ENCODE peak calls at places on chromosomes 16 and 17, in eight cellular contexts. T is GM23338, D is progenitor cell of endocrine pancreas, R is GM12865, W is ovary, K is left ventricle myocardium inferior, G is Caco-2, O is gastrocnemius medialis. E is an unnamed sample.

GRCh38 chr16:53711390-53711789 is 7.4 kb downstream of the FTO start:
- DNase-seq in K (no peak), R (no peak), W (no peak), D (no peak), O (no peak), G (no peak), T (no peak), E (no peak)

GRCh38 chr16:22699356-22699755 is 114.6 kb upstream of the HS3ST2 start:
- DNase-seq in D (no peak), G (no peak), K (no peak), W (no peak), T (no peak), R (no peak), O (no peak), E (no peak)

GRCh38 chr17:7562208-7562605 is 488 bp downstream of the SENP3 start:
- DNase-seq in W (no peak), T (peak), D (no peak), O (no peak), K (no peak), R (no peak), G (no peak), E (no peak)

GRCh38 chr17:82627405-82627804 is 20.8 kb downstream of the WDR45B start:
- DNase-seq in G (no peak), O (no peak), T (no peak), K (no peak), D (no peak), W (no peak), R (no peak), E (no peak)

GRCh38 chr17:80446645-80447405 is 29.6 kb downstream of the NPTX1 start:
- DNase-seq in D (no peak), R (no peak), T (no peak), W (no peak), G (no peak), K (no peak), O (no peak), E (no peak)

GRCh38 chr17:77894126-77894956 is 64.2 kb upstream of the TNRC6C start:
- DNase-seq in K (no peak), T (no peak), G (no peak), R (no peak), O (no peak), D (no peak), W (no peak), E (no peak)

GRCh38 chr16:70380205-70380918 is 33.7 kb downstream of the DDX19A start:
- DNase-seq in O (peak), D (peak), W (peak), K (peak), R (peak), T (peak), G (peak), E (peak)

GRCh38 chr16:78195868-78196267 is 96.4 kb downstream of the WWOX start:
- DNase-seq in T (no peak), W (no peak), O (no peak), G (no peak), K (no peak), D (no peak), R (no peak), E (no peak)

GRCh38 chr16:16067127-16067526 is 117.7 kb downstream of the ABCC1 start:
- DNase-seq in T (no peak), R (no peak), G (no peak), K (no peak), W (no peak), O (peak), D (no peak), E (no peak)

GRCh38 chr17:57834146-57834741 is 15.6 kb downstream of the MRPS23 start:
- DNase-seq in D (no peak), K (peak), R (no peak), O (peak), W (no peak), T (peak), G (no peak), E (peak)

GRCh38 chr17:27361695-27362094 is 67.8 kb downstream of the WSB1 start:
- DNase-seq in R (no peak), K (no peak), G (no peak), T (no peak), W (no peak), O (no peak), D (no peak), E (no peak)

GRCh38 chr17:38544839-38545209 is 60.9 kb downstream of the SRCIN1 start:
- DNase-seq in O (no peak), W (no peak), G (no peak), R (no peak), D (no peak), T (peak), K (no peak), E (no peak)

GRCh38 chr16:66081967-66082366 is 284.5 kb upstream of the CDH5 start:
- DNase-seq in D (no peak), T (peak), O (no peak), W (no peak), R (no peak), G (no peak), K (no peak), E (peak)

GRCh38 chr16:66438536-66438935 is 11.4 kb downstream of the BEAN1 start:
- DNase-seq in G (no peak), K (no peak), D (no peak), R (no peak), O (no peak), W (no peak), T (no peak), E (no peak)

GRCh38 chr16:85605051-85605911 is 7.8 kb upstream of the GSE1 start:
- DNase-seq in W (no peak), G (no peak), T (no peak), D (no peak), R (no peak), O (no peak), K (no peak), E (no peak)

GRCh38 chr16:87854053-87854906 is 15.0 kb downstream of the SLC7A5 start:
- DNase-seq in D (no peak), R (no peak), O (no peak), K (no peak), W (no peak), G (no peak), T (no peak), E (peak)

GRCh38 chr17:45732926-45733505 is 51.1 kb upstream of the CRHR1 start:
- DNase-seq in T (no peak), O (no peak), K (no peak), R (no peak), W (no peak), G (peak), D (no peak), E (no peak)

GRCh38 chr17:27810211-27810901 is 10.0 kb upstream of the NOS2 start:
- DNase-seq in K (no peak), O (no peak), G (no peak), R (peak), W (no peak), D (no peak), T (peak), E (no peak)

GRCh38 chr16:600781-601180 is 10.9 kb downstream of the RAB40C start:
- DNase-seq in D (no peak), T (peak), R (no peak), O (no peak), W (no peak), G (no peak), K (no peak), E (no peak)
- TF ChIP-seq CTCF in D (no peak), T (peak), R (no peak), O (no peak), W (no peak), G (peak), K (no peak), E (peak)

GRCh38 chr16:61653544-61653943 is 382.7 kb downstream of the CDH8 start:
- DNase-seq in K (no peak), W (no peak), T (no peak), D (no peak), G (no peak), R (no peak), O (no peak), E (no peak)

GRCh38 chr16:61654962-61655361 is 381.3 kb downstream of the CDH8 start:
- DNase-seq in G (no peak), R (no peak), D (no peak), W (no peak), T (peak), O (no peak), K (no peak), E (no peak)
- TF ChIP-seq CTCF in G (no peak), R (no peak), D (no peak), W (no peak), T (no peak), O (no peak), K (no peak), E (no peak)

GRCh38 chr16:67833418-67834241 is 8.5 kb upstream of the THAP11 start:
- DNase-seq in G (peak), R (peak), W (peak), T (peak), K (peak), O (peak), D (peak), E (peak)
- TF ChIP-seq CTCF in G (no peak), R (no peak), W (no peak), T (no peak), K (no peak), O (no peak), D (no peak), E (no peak)

DNA sequence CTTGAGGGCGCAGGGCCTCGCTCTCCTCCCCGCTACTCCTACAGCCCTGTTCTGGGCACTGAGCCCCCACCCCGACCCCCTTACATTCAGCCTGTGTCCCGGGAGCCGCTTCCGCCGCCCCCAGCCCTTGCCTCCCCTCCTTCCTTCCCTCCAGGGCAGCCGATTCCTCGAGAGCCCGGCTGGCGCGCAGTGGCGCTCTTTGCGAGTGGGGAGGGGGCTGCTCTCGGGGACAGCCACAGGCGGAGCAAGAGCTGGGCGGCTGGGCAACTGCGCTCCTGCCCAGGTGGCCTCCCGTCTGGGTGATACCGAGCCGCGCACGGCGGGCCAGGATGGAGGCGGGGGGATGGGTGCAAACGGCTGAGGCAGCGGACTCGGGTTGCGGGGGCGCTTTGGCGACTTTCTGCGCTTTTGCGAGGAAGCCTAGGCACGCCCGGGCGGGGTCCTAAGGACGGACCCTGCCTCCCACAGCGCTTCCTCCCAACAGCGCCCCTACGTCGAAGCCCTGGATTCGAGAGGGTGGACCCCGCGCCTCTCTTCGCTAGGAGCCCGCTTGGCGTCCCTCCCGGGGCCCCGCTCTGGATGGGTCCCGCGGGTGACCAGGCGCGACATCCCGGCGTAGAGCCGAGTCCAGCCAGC is 1.3 kb downstream of the MMP15 start:
- DNase-seq in K (peak), R (no peak), T (peak), G (no peak), O (no peak), W (peak), D (peak), E (no peak)
- TF ChIP-seq CTCF in K (no peak), R (no peak), T (no peak), G (no peak), O (no peak), W (no peak), D (peak), E (no peak)

E was measured in RWPE1.